ENCODE peak calls at places on chromosomes 11 and 22, in four cellular contexts. R is cardiac muscle cell, E is breast epithelium, V is stomach. O is an unnamed sample.

GRCh38 chr11:92424281-92424680 is 199.7 kb downstream of the FAT3 start:
- DNase-seq in R (no peak), E (no peak), V (no peak), O (no peak)

GRCh38 chr11:34488855-34489557 is 24.6 kb downstream of the ELF5 start:
- DNase-seq in R (no peak), E (no peak), V (no peak), O (no peak)

GRCh38 chr11:88683024-88683423 is 345.5 kb upstream of the CTSC start:
- DNase-seq in R (no peak), E (no peak), V (no peak), O (no peak)

GRCh38 chr11:72579816-72580647 is 94.2 kb downstream of the PDE2A start:
- DNase-seq in R (no peak), E (no peak), V (no peak), O (no peak)

GRCh38 chr11:124763156-124763947 is 1.3 kb upstream of the ESAM start:
- DNase-seq in R (peak; percentile 88), E (peak; percentile 70), V (peak; percentile 92), O (peak; percentile 93)

GRCh38 chr11:94926698-94927237 is 46.6 kb downstream of the CWC15 start:
- DNase-seq in R (peak; percentile 23), E (peak; percentile 60), V (peak; percentile 33), O (no peak)

GRCh38 chr22:31085493-31085824 is 4.3 kb downstream of the SMTN start:
- DNase-seq in R (no peak), E (peak; percentile 79), V (no peak), O (no peak)

GRCh38 chr22:25380141-25380747 is 160.8 kb downstream of the CRYBB2 start:
- DNase-seq in R (no peak), E (no peak), V (no peak), O (no peak)

GRCh38 chr11:101582242-101583052 is 1.4 kb downstream of the TRPC6 start:
- DNase-seq in R (peak; percentile 14), E (no peak), V (no peak), O (no peak)

GRCh38 chr11:57116654-57117053 is 65.1 kb upstream of the LRRC55 start:
- DNase-seq in R (peak; percentile 35), E (no peak), V (peak; percentile 29), O (peak; percentile 49)

GRCh38 chr22:39868741-39869140 is 24.8 kb downstream of the ENTHD1 start:
- DNase-seq in R (no peak), E (no peak), V (no peak), O (no peak)

GRCh38 chr22:39873963-39874362 is 19.6 kb downstream of the ENTHD1 start:
- DNase-seq in R (no peak), E (no peak), V (no peak), O (no peak)

GRCh38 chr22:39871008-39871798 is 22.4 kb downstream of the ENTHD1 start:
- DNase-seq in R (no peak), E (no peak), V (no peak), O (no peak)

GRCh38 chr22:39877079-39877682 is 16.4 kb downstream of the ENTHD1 start:
- DNase-seq in R (peak; percentile 7), E (no peak), V (no peak), O (no peak)

DNA sequence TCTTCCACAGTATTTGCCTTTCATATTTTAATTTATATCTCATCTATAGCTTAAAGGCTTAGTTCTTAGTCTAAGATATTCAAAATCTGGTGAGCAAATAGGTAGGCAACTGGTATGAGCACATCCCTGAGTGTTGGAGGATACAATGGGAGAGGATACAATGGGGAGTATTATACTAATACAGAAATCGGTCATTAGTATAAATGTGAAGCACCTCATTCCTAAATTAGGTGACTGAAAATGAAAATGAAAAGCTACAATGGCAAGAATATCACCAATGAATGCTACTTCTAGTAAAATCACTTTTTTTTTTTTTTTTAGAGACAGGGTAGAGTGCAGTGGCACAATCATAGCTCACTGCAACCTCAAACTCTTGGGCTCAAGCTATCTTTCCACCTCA is 21.0 kb downstream of the ENTHD1 start:
- DNase-seq in R (no peak), E (no peak), V (no peak), O (no peak)
- H3K4me3 ChIP-seq in R (no peak overlapping the region), E (no peak overlapping the region), V (no peak overlapping the region), O (no peak overlapping the region)

GRCh38 chr11:123607781-123608180 is 46.6 kb downstream of the SCN3B start:
- DNase-seq in R (no peak), E (no peak), V (no peak), O (no peak)

GRCh38 chr11:123611698-123612097 is 42.7 kb downstream of the SCN3B start:
- DNase-seq in R (no peak), E (no peak), V (no peak), O (no peak)

GRCh38 chr11:123608945-123609344 is 45.5 kb downstream of the SCN3B start:
- DNase-seq in R (no peak), E (no peak), V (no peak), O (no peak)

GRCh38 chr11:123603666-123604065 is 50.8 kb downstream of the SCN3B start:
- DNase-seq in R (no peak), E (no peak), V (no peak), O (no peak)

GRCh38 chr11:123608371-123608770 is 46.1 kb downstream of the SCN3B start:
- DNase-seq in R (no peak), E (no peak), V (no peak), O (no peak)
- H3K36me3 ChIP-seq in R (peaks cover 34% of the 10 kb centered on the region), E (no peaks in the 10 kb centered on the region), V (peaks cover 100% of the 10 kb centered on the region), O (no peaks in the 10 kb centered on the region)

DNA sequence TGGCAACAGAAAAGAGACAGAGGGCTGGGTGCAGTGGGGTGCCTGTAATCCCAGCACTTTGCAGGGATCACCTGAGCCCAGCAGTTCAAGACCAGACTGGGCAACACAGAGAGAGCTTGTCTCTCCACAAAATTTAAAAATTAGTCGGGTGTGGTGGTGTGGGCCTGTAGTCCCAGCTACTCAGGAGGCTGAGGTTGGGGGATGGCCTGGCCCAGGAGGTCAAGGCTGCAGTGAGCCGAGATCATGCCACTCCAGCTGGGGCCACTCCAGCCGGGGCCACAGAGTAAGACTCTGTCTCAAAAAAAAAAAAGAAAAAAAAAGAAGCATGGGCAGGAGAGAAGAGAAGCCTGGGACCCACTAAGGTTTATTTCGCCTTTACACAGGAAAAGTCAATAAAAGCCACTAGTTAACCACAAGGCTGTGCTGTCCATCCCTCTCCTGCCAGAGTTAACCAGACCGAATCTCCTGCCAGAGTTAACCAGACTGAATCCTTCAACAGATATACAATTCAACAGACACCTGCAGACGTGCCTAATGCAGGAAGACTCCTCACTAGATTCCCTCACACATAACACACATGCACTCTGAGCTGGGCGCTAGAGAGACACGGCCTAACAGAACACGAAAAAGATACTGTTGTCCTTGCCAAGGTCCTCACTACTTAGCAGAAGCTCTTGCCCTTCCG is 29.8 kb downstream of the MICAL3 start:
- DNase-seq in R (no peak), E (no peak), V (no peak), O (no peak)
- TF ChIP-seq CTCF in R (no peak), E (no peak), V (no peak), O (no peak)

DNA sequence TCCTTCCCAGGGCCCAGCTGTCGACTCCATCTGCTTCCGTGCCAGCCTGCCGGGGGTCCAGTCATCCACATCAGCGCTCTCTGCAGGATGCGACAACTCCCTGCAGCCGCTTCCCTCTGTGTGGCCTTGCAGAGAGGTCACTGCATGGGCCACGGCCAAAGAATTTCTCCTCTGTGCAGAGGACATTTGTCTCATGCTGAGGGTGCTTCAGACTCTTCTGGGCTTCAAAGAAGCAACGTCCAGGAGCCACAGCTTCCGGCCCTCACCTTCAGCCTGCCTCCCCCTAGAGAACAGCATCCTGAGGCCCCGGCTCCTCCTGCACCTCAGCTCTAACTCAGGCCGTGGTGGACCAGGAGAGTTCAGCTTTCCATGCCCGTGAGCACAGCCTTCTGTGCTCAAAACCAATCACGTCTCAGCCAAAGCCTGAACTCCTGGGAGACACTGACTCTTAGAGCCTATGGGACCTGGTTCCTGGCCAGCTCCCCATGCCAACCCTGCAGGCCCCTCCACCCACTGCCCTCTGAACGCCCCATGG is 258.9 kb downstream of the BRD1 start:
- DNase-seq in R (no peak), E (no peak), V (no peak), O (peak; percentile 23)
- H3K4me3 ChIP-seq in R (no peak overlapping the region), E (no peak overlapping the region), V (no peak overlapping the region), O (no peak overlapping the region)

GRCh38 chr11:8621147-8621546 is 27.1 kb upstream of the STK33 start:
- DNase-seq in R (no peak), E (no peak), V (no peak), O (no peak)
- H3K36me3 ChIP-seq in R (peaks cover 14% of the 10 kb centered on the region), E (no peaks in the 10 kb centered on the region), V (peaks cover 93% of the 10 kb centered on the region), O (peaks cover 1% of the 10 kb centered on the region)

GRCh38 chr11:109527496-109527895 is 105.5 kb downstream of the C11orf87 start:
- DNase-seq in R (no peak), E (no peak), V (no peak), O (no peak)

GRCh38 chr11:109522116-109522755 is 100.2 kb downstream of the C11orf87 start:
- DNase-seq in R (peak; percentile 6), E (no peak), V (no peak), O (no peak)

GRCh38 chr11:109521571-109522086 is 99.6 kb downstream of the C11orf87 start:
- DNase-seq in R (peak; percentile 1), E (no peak), V (no peak), O (peak; percentile 12)

DNA sequence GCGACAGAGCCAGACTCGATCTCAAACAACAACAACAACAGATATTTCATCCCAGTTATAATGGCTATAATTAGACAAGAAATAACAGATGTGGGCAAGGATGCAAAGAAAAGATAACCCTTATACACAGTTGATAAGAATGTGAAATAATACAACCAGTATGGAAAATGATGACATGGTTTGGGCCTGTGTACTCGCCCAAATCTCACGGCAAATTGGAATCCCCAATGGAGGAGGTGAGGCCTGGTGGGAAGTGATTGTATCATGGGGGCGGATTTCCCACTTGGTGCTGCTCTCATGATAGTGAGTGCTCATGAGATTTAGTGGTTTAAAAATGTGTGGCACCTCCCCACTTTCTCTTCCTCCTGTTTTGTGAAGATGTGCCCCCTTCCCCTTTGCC is 104.1 kb downstream of the C11orf87 start:
- DNase-seq in R (no peak), E (no peak), V (no peak), O (no peak)
- TF ChIP-seq CTCF in R (no peak), E (no peak), V (no peak), O (no peak)

GRCh38 chr11:58928082-58928574 is 11.2 kb upstream of the GLYATL1 start:
- DNase-seq in R (no peak), E (no peak), V (no peak), O (peak; percentile 47)

GRCh38 chr11:58926695-58927094 is 12.6 kb upstream of the GLYATL1 start:
- DNase-seq in R (no peak), E (no peak), V (no peak), O (no peak)

GRCh38 chr11:58928691-58929090 is 10.6 kb upstream of the GLYATL1 start:
- DNase-seq in R (no peak), E (no peak), V (no peak), O (no peak)

GRCh38 chr11:58926251-58926650 is 13.0 kb upstream of the GLYATL1 start:
- DNase-seq in R (no peak), E (no peak), V (no peak), O (no peak)

DNA sequence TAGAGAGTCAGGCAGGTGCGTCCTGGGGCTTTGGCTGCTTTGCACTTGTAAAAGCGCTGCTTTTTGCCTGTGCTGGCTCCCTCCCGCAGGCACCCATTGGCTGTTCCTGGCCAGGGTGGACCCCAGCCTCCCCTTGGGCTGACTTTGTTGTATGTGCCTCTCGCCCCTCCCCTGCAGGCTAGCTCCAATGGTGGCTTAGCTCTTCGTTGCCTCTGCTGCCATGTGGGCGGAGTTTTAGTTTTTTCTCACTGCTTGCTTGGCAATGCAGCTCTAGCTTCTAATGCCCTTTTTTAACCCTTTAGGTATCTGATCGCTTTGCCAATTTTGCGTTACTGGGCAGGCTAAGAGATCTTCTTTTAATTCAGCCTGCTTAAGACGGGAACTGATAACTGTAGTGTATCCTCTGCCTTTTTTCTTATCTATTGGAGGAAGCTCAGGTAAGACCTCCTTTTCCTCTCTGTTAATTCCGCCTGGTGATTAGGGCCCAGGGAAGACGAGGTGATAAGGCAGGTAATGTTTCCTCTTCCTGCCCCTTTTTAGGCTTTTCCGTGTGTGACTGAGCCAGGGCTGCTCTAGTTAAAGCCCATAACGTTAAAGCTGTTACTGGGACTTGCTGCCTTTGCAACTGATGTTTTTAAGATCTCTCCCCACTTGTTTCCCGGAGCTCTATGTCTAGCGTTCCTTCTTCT is 11.8 kb upstream of the GLYATL1 start:
- DNase-seq in R (peak; percentile 92), E (no peak), V (peak; percentile 56), O (peak; percentile 92)
- H3K4me3 ChIP-seq in R (peak overlapping the region; percentile 29), E (peak overlapping the region; percentile 24), V (peak overlapping the region; percentile 19), O (peak overlapping the region; percentile 32)